ENCODE peak calls at places on chromosomes 12 and 14, in ten cellular contexts. W is fibroblast of lung, C is H1, I is brain microvascular endothelial cell, R is fibroblast of pulmonary artery, O is upper lobe of left lung, Z is vagina, A is psoas muscle, S is ovary, Q is sigmoid colon. B is an unnamed sample.

GRCh38 chr14:56181666-56182065 is 63.5 kb downstream of the PELI2 start:
- DNase-seq in W (no peak), C (no peak), I (no peak), R (no peak), O (no peak), Z (no peak), A (no peak), S (no peak), Q (no peak), B (no peak)

GRCh38 chr12:42299392-42300308 is 26.2 kb downstream of the ZCRB1 start:
- DNase-seq in W (peak), C (no peak), I (peak), R (peak), O (no peak), Z (no peak), A (no peak), S (no peak), Q (no peak), B (no peak)

GRCh38 chr12:113876160-113876559 is 90.0 kb downstream of the RBM19 start:
- DNase-seq in W (no peak), C (no peak), I (no peak), R (no peak), O (no peak), Z (no peak), A (no peak), S (no peak), Q (no peak), B (no peak)

GRCh38 chr12:938810-939209 is 10.7 kb downstream of the RAD52 start:
- DNase-seq in W (no peak), C (no peak), I (no peak), R (no peak), O (no peak), Z (no peak), A (no peak), S (no peak), Q (no peak), B (no peak)

GRCh38 chr12:98861232-98861631 is 216.1 kb downstream of the APAF1 start:
- DNase-seq in W (no peak), C (no peak), I (no peak), R (no peak), O (no peak), Z (no peak), A (no peak), S (no peak), Q (no peak), B (no peak)

GRCh38 chr14:98293527-98293926 is 978.5 kb downstream of the BCL11B start:
- DNase-seq in W (no peak), C (no peak), I (no peak), R (no peak), O (no peak), Z (no peak), A (no peak), S (no peak), Q (no peak), B (no peak)

GRCh38 chr14:78010688-78011087 is 159.5 kb upstream of the NRXN3 start:
- DNase-seq in W (no peak), C (no peak), I (peak), R (peak), O (no peak), Z (no peak), A (peak), S (no peak), Q (no peak), B (no peak)

GRCh38 chr14:50821471-50822464 is 9.2 kb downstream of the NIN start:
- DNase-seq in W (no peak), C (no peak), I (no peak), R (no peak), O (peak), Z (no peak), A (no peak), S (no peak), Q (no peak), B (peak)

GRCh38 chr14:65164825-65165135 is 62.5 kb upstream of the MAX start:
- DNase-seq in W (no peak), C (no peak), I (no peak), R (no peak), O (no peak), Z (no peak), A (no peak), S (no peak), Q (no peak), B (no peak)

GRCh38 chr12:104427547-104427938 is 29.2 kb upstream of the CHST11 start:
- DNase-seq in W (no peak), C (no peak), I (no peak), R (no peak), O (no peak), Z (no peak), A (no peak), S (no peak), Q (no peak), B (no peak)

GRCh38 chr12:9908350-9908749 is 23.8 kb downstream of the CLEC2A start:
- DNase-seq in W (no peak), C (no peak), I (no peak), R (no peak), O (no peak), Z (no peak), A (no peak), S (no peak), Q (no peak), B (no peak)

GRCh38 chr12:98453070-98453469 is 62.3 kb upstream of the TMPO start:
- DNase-seq in W (no peak), C (no peak), I (no peak), R (no peak), O (no peak), Z (no peak), A (no peak), S (no peak), Q (no peak), B (no peak)

GRCh38 chr12:91913124-91913523 is 232.5 kb downstream of the BTG1 start:
- DNase-seq in W (no peak), C (no peak), I (no peak), R (no peak), O (no peak), Z (no peak), A (no peak), S (no peak), Q (no peak), B (no peak)

GRCh38 chr12:22525426-22525825 is 18.9 kb downstream of the C2CD5 start:
- DNase-seq in W (peak), C (no peak), I (no peak), R (peak), O (no peak), Z (no peak), A (no peak), S (no peak), Q (no peak), B (no peak)

GRCh38 chr14:79825046-79825521 is 386.2 kb downstream of the DIO2 start:
- DNase-seq in W (peak), C (no peak), I (no peak), R (peak), O (no peak), Z (no peak), A (no peak), S (no peak), Q (no peak), B (no peak)

GRCh38 chr12:130825771-130826150 is 13.3 kb downstream of the STX2 start:
- DNase-seq in W (no peak), C (no peak), I (no peak), R (no peak), O (no peak), Z (no peak), A (no peak), S (no peak), Q (no peak), B (no peak)

GRCh38 chr12:86290615-86291014 is 34.4 kb upstream of the MGAT4C start:
- DNase-seq in W (peak), C (no peak), I (no peak), R (no peak), O (no peak), Z (no peak), A (no peak), S (no peak), Q (no peak), B (no peak)

GRCh38 chr14:75469606-75470237 is 41.9 kb downstream of the JDP2 start:
- DNase-seq in W (no peak), C (no peak), I (no peak), R (no peak), O (peak), Z (no peak), A (peak), S (peak), Q (peak), B (no peak)

GRCh38 chr12:57534991-57535543 is 11.9 kb downstream of the DCTN2 start:
- DNase-seq in W (no peak), C (no peak), I (no peak), R (no peak), O (no peak), Z (no peak), A (no peak), S (no peak), Q (no peak), B (no peak)

GRCh38 chr12:112233242-112233641 is 107.9 kb downstream of the TRAFD1 start:
- DNase-seq in W (no peak), C (no peak), I (no peak), R (no peak), O (no peak), Z (no peak), A (no peak), S (no peak), Q (no peak), B (no peak)

GRCh38 chr12:79933580-79934264 is 1.2 kb downstream of the PPP1R12A start:
- DNase-seq in W (peak), C (no peak), I (peak), R (peak), O (no peak), Z (no peak), A (no peak), S (no peak), Q (no peak), B (peak)

GRCh38 chr12:5783274-5783920 is 161.7 kb downstream of the ANO2 start:
- DNase-seq in W (no peak), C (peak), I (no peak), R (no peak), O (no peak), Z (peak), A (no peak), S (no peak), Q (no peak), B (no peak)

GRCh38 chr12:64723630-64724029 is 35.6 kb downstream of the GNS start:
- DNase-seq in W (no peak), C (no peak), I (no peak), R (no peak), O (no peak), Z (no peak), A (no peak), S (no peak), Q (no peak), B (no peak)

GRCh38 chr14:54839681-54840080 is 62.9 kb downstream of the GCH1 start:
- DNase-seq in W (peak), C (no peak), I (no peak), R (peak), O (no peak), Z (no peak), A (peak), S (no peak), Q (peak), B (no peak)

GRCh38 chr14:84579292-84579691 is 950.7 kb upstream of the FLRT2 start:
- DNase-seq in W (no peak), C (no peak), I (no peak), R (no peak), O (peak), Z (no peak), A (no peak), S (no peak), Q (no peak), B (no peak)

GRCh38 chr12:21613931-21614330 is 9.3 kb upstream of the GYS2 start:
- DNase-seq in W (peak), C (no peak), I (no peak), R (peak), O (no peak), Z (no peak), A (no peak), S (no peak), Q (no peak), B (no peak)

GRCh38 chr14:54446201-54446693 is 5.1 kb upstream of the CNIH1 start:
- DNase-seq in W (peak), C (no peak), I (no peak), R (peak), O (no peak), Z (no peak), A (no peak), S (peak), Q (no peak), B (peak)

GRCh38 chr14:78758333-78758732 is 588.2 kb downstream of the NRXN3 start:
- DNase-seq in W (peak), C (no peak), I (peak), R (peak), O (no peak), Z (no peak), A (no peak), S (no peak), Q (no peak), B (peak)

GRCh38 chr12:126069549-126070165 is 1004.4 kb downstream of the AACS start:
- DNase-seq in W (peak), C (peak), I (peak), R (peak), O (no peak), Z (no peak), A (no peak), S (no peak), Q (no peak), B (peak)

GRCh38 chr12:26732010-26732908 is 100.7 kb downstream of the ITPR2 start:
- DNase-seq in W (no peak), C (no peak), I (no peak), R (no peak), O (no peak), Z (no peak), A (no peak), S (no peak), Q (no peak), B (no peak)
- H3K4me3 ChIP-seq in W (no peak), C (no peak), I (no peak), R (no peak), O (no peak), Z (no peak), A (no peak), S (no peak), Q (no peak), B (no peak)

GRCh38 chr12:71194657-71195056 is 36.9 kb upstream of the TSPAN8 start:
- DNase-seq in W (no peak), C (no peak), I (no peak), R (no peak), O (no peak), Z (no peak), A (no peak), S (no peak), Q (no peak), B (no peak)
- H3K4me3 ChIP-seq in W (no peak), C (no peak), I (no peak), R (no peak), O (no peak), Z (no peak), A (no peak), S (no peak), Q (no peak), B (no peak)

DNA sequence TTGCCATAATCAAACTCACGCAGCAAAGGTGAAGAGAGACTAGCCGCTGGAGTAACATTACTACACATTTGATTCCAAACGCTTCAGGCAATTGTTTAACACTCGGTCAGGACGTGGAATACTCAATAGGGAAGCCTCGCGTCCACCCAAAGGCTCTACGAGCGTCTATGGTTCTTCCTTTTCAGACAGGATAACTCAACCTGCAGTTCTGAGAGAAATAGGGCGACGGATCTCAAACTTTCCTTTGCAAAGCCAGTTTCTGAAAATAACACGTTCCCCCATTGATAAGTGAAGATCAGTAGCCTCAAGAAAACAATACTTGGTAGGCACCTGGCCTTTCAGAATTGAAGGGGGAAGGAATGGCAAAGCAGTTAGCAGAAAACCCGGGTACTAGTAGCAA is 70.1 kb upstream of the USP15 start:
- DNase-seq in W (no peak), C (no peak), I (no peak), R (no peak), O (no peak), Z (no peak), A (no peak), S (no peak), Q (no peak), B (no peak)
- H3K4me3 ChIP-seq in W (no peak), C (peak), I (no peak), R (no peak), O (no peak), Z (peak), A (no peak), S (no peak), Q (no peak), B (no peak)

DNA sequence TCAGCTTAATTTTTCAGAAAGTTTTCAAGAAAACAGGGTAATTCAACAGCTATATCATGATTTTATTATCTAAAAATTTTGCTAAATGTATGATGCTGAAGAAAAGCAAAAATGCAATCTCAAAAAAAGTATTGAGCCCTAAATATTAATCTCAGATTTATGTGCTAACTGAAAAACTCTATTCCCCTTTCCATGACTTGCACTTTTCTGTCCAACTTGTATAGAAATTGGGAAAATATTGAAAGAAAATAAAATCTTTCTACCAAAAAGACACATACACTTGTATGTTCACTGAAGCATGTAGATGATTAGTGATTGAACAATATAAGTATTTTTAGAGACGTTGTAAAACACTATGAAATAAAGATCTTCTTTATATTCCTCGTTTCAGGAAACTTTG is 368.0 kb upstream of the ATXN7L3B start:
- DNase-seq in W (no peak), C (no peak), I (no peak), R (no peak), O (no peak), Z (no peak), A (no peak), S (no peak), Q (no peak), B (no peak)
- H3K4me3 ChIP-seq in W (no peak), C (no peak), I (no peak), R (no peak), O (no peak), Z (no peak), A (no peak), S (no peak), Q (no peak), B (no peak)

DNA sequence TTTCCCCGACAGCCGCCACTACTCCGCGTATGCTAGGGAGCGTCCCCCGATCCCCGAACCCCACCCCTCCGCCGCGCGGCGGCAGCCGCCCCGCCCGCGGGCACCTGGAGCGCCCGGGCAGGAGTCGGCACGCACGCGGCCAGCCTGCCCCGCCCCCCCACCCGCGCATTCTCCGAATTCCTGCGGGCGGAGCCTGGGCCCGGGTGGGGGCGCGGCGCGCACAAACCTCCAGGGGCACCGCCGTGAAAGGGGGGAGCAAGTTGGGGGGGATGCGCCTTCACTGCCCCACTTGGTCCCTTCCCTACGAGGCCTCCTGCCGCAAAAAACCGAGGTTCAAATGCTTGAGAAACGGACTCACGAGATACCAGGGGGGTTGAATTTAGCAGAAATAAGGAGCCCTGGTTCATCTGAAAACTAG is 1.7 kb downstream of the AJUBA start:
- DNase-seq in W (no peak), C (peak), I (no peak), R (peak), O (peak), Z (no peak), A (peak), S (peak), Q (no peak), B (peak)
- H3K4me3 ChIP-seq in W (peak), C (peak), I (peak), R (peak), O (peak), Z (peak), A (peak), S (peak), Q (peak), B (peak)

GRCh38 chr14:91323671-91324605 is 79.4 kb upstream of the GPR68 start:
- DNase-seq in W (peak), C (peak), I (peak), R (peak), O (peak), Z (no peak), A (peak), S (peak), Q (peak), B (peak)
- H3K4me3 ChIP-seq in W (peak), C (no peak), I (peak), R (peak), O (no peak), Z (peak), A (peak), S (peak), Q (peak), B (no peak)

DNA sequence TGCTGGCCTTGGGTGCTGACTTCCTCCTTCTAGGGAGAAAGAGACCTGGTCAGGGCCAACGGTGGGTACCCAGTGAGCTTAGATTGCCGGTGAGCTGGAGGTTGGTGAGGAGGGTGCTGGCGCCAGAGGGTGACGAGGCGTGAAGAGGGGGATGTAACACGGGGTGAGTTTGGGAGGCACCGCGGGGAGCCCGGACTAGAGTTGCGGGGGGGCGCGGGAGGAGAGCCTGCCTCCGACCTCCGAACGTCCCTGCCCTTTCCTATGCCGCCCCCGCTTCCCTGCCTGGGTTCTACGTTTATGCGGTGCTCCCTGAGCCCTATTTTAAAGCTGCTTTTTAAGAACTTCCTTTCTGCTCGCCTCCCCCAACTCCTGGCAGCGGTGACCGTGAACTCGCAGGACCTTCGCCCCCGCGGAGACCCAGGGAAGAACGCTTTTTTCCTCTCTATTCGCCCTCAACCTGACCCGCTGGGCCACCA is 18.6 kb downstream of the OR6S1 start:
- DNase-seq in W (no peak), C (no peak), I (no peak), R (no peak), O (peak), Z (no peak), A (no peak), S (no peak), Q (no peak), B (no peak)
- H3K4me3 ChIP-seq in W (no peak), C (peak), I (peak), R (no peak), O (no peak), Z (peak), A (peak), S (no peak), Q (no peak), B (no peak)

B was measured in HAP-1.